ENCODE peak calls at places on chromosomes 3 and 15, in four cellular contexts. Y is CD8-positive, alpha-beta T cell; G is amniotic stem cell; E is right atrium auricular region. P is an unnamed sample.

GRCh38 chr15:66894986-66895780 is 170.2 kb upstream of the SMAD3 start:
- DNase-seq in Y (no peak), G (no peak), E (peak; percentile 52), P (no peak)

GRCh38 chr15:68411735-68412134 is 20.2 kb downstream of the ITGA11 start:
- DNase-seq in Y (no peak), G (no peak), E (peak; percentile 30), P (no peak)

GRCh38 chr15:81197688-81198281 is 1.1 kb downstream of the IL16 start:
- DNase-seq in Y (no peak), G (no peak), E (no peak), P (no peak)

GRCh38 chr3:75078290-75078689 is 463.8 kb upstream of the CNTN3 start:
- DNase-seq in Y (no peak), G (no peak), E (no peak), P (no peak)

GRCh38 chr3:55243686-55244085 is 243.4 kb downstream of the WNT5A start:
- DNase-seq in Y (no peak), G (no peak), E (no peak), P (no peak)

GRCh38 chr3:110859993-110860392 is 211.6 kb upstream of the NECTIN3 start:
- DNase-seq in Y (no peak), G (no peak), E (no peak), P (no peak)

GRCh38 chr3:62670351-62670750 is 204.9 kb downstream of the CADPS start:
- DNase-seq in Y (no peak), G (no peak), E (no peak), P (no peak)

GRCh38 chr3:45711936-45712335 is 22.7 kb downstream of the SACM1L start:
- DNase-seq in Y (no peak), G (no peak), E (no peak), P (no peak)

GRCh38 chr3:159266779-159267178 is 464.9 kb downstream of the MFSD1 start:
- DNase-seq in Y (no peak), G (no peak), E (no peak), P (no peak)

GRCh38 chr15:39588531-39589192 is 7.8 kb downstream of the THBS1 start:
- DNase-seq in Y (no peak), G (no peak), E (no peak), P (no peak)

GRCh38 chr15:69848551-69849231 is 249.0 kb downstream of the TLE3 start:
- DNase-seq in Y (no peak), G (no peak), E (no peak), P (no peak)

GRCh38 chr3:151203053-151203420 is at the start of gene GPR171:
- DNase-seq in Y (peak; percentile 65), G (no peak), E (no peak), P (no peak)

GRCh38 chr3:126245811-126246727 is 65.7 kb upstream of the ALDH1L1 start:
- DNase-seq in Y (no peak), G (peak; percentile 22), E (no peak), P (no peak)

GRCh38 chr3:116445291-116445841 is at the start of gene LSAMP:
- DNase-seq in Y (no peak), G (no peak), E (no peak), P (no peak)

GRCh38 chr3:30689202-30689641 is 82.8 kb downstream of the TGFBR2 start:
- DNase-seq in Y (no peak), G (no peak), E (no peak), P (no peak)

GRCh38 chr15:24745276-24745675 is 69.7 kb downstream of the NPAP1 start:
- DNase-seq in Y (no peak), G (no peak), E (no peak), P (no peak)

GRCh38 chr3:141594357-141594756 is 107.5 kb downstream of the RASA2 start:
- DNase-seq in Y (no peak), G (no peak), E (no peak), P (no peak)

GRCh38 chr15:66951976-66952375 is 113.4 kb upstream of the SMAD3 start:
- DNase-seq in Y (no peak), G (no peak), E (no peak), P (no peak)

GRCh38 chr3:154364849-154365248 is 40.6 kb upstream of the DHX36 start:
- DNase-seq in Y (no peak), G (no peak), E (no peak), P (no peak)

GRCh38 chr3:193803288-193803687 is 210.3 kb downstream of the OPA1 start:
- DNase-seq in Y (no peak), G (no peak), E (no peak), P (no peak)

GRCh38 chr3:197518794-197519451 is 36.8 kb downstream of the BDH1 start:
- DNase-seq in Y (no peak), G (no peak), E (no peak), P (peak; percentile 5)

GRCh38 chr15:74123131-74123429 is 7.3 kb upstream of the ISLR2 start:
- DNase-seq in Y (no peak), G (no peak), E (no peak), P (no peak)

GRCh38 chr15:43776718-43777292 is at the start of gene ELL3:
- DNase-seq in Y (peak; percentile 77), G (peak; percentile 83), E (no peak), P (no peak)

GRCh38 chr15:37038036-37038715 is 62.2 kb downstream of the MEIS2 start:
- DNase-seq in Y (no peak), G (no peak), E (no peak), P (no peak)

GRCh38 chr3:17553080-17553479 is 189.4 kb downstream of the TBC1D5 start:
- DNase-seq in Y (no peak), G (no peak), E (no peak), P (no peak)

GRCh38 chr3:192079098-192079497 is 618.1 kb downstream of the PYDC2 start:
- DNase-seq in Y (no peak), G (no peak), E (no peak), P (no peak)

P was measured in D721Med.